ENCODE peak calls at places on chromosomes 5 and 9, in eight cellular contexts. Z, C, L, H, M, T, O and S are unnamed samples.
A peak's percentile ranks its signal among the peaks of the same experiment; 100 is the strongest.

GRCh38 chr5:107119656-107120055 is 551.1 kb downstream of the EFNA5 start:
- DNase-seq in Z (no peak), C (no peak), L (no peak), H (no peak), M (no peak), T (no peak), O (no peak), S (no peak)

GRCh38 chr5:4255441-4255840 is 659.8 kb downstream of the IRX1 start:
- DNase-seq in Z (no peak), C (no peak), L (no peak), H (no peak), M (no peak), T (no peak), O (no peak), S (no peak)

GRCh38 chr9:33676746-33677505 is 118.4 kb upstream of the PRSS3 start:
- DNase-seq in Z (peak; percentile 67), C (no peak), L (peak; percentile 23), H (no peak), M (no peak), T (peak; percentile 63), O (peak; percentile 17), S (no peak)

GRCh38 chr9:24841993-24842392 is 296.3 kb upstream of the IZUMO3 start:
- DNase-seq in Z (no peak), C (no peak), L (no peak), H (no peak), M (no peak), T (no peak), O (no peak), S (no peak)

GRCh38 chr5:150487199-150488061 is 20.5 kb upstream of the NDST1 start:
- DNase-seq in Z (no peak), C (peak; percentile 80), L (peak; percentile 64), H (peak; percentile 56), M (no peak), T (no peak), O (no peak), S (no peak)

GRCh38 chr9:126403451-126403850 is 76.8 kb downstream of the MVB12B start:
- DNase-seq in Z (no peak), C (no peak), L (no peak), H (no peak), M (no peak), T (no peak), O (no peak), S (no peak)

GRCh38 chr9:111599948-111600343 is 499 bp upstream of the PTGR1 start:
- DNase-seq in Z (no peak), C (no peak), L (no peak), H (no peak), M (no peak), T (no peak), O (no peak), S (no peak)

GRCh38 chr5:38258319-38259061 is at the start of gene EGFLAM:
- DNase-seq in Z (peak; percentile 79), C (no peak), L (peak; percentile 17), H (no peak), M (peak; percentile 18), T (peak; percentile 65), O (peak; percentile 9), S (no peak)

GRCh38 chr9:128068656-128069221 is 707 bp downstream of the SLC25A25 start:
- DNase-seq in Z (no peak), C (no peak), L (no peak), H (no peak), M (no peak), T (peak; percentile 71), O (no peak), S (no peak)

GRCh38 chr9:137435980-137436760 is 5.0 kb downstream of the ENTPD8 start:
- DNase-seq in Z (no peak), C (peak; percentile 62), L (peak; percentile 96), H (no peak), M (peak; percentile 89), T (peak; percentile 90), O (peak; percentile 85), S (peak; percentile 30)

GRCh38 chr5:111997308-111998159 is 240.5 kb upstream of the NREP start:
- DNase-seq in Z (no peak), C (no peak), L (peak; percentile 97), H (no peak), M (no peak), T (no peak), O (peak; percentile 100), S (peak; percentile 98)

GRCh38 chr9:109588415-109588814 is 90.3 kb upstream of the PTPN3 start:
- DNase-seq in Z (peak; percentile 46), C (no peak), L (no peak), H (no peak), M (no peak), T (no peak), O (no peak), S (no peak)

GRCh38 chr5:175922192-175922885 is 45.8 kb downstream of the THOC3 start:
- DNase-seq in Z (no peak), C (peak; percentile 41), L (peak; percentile 53), H (no peak), M (no peak), T (no peak), O (peak; percentile 98), S (peak; percentile 77)

GRCh38 chr5:171579162-171579561 is 159.7 kb downstream of the FGF18 start:
- DNase-seq in Z (no peak), C (no peak), L (no peak), H (no peak), M (no peak), T (no peak), O (no peak), S (no peak)

GRCh38 chr5:135195267-135195603 is 161.2 kb upstream of the PITX1 start:
- DNase-seq in Z (no peak), C (no peak), L (no peak), H (no peak), M (no peak), T (no peak), O (peak; percentile 30), S (no peak)

GRCh38 chr5:42423285-42424152 is at the start of gene GHR:
- DNase-seq in Z (peak; percentile 94), C (peak; percentile 72), L (peak; percentile 75), H (peak; percentile 53), M (peak; percentile 77), T (peak; percentile 86), O (peak; percentile 92), S (peak; percentile 75)

GRCh38 chr5:2877520-2877919 is 126.0 kb upstream of the IRX2 start:
- DNase-seq in Z (no peak), C (no peak), L (no peak), H (no peak), M (no peak), T (peak; percentile 3), O (no peak), S (no peak)

GRCh38 chr5:153881687-153882086 is 157.0 kb downstream of the FAM114A2 start:
- DNase-seq in Z (no peak), C (no peak), L (no peak), H (no peak), M (no peak), T (no peak), O (no peak), S (no peak)

GRCh38 chr5:153885166-153885565 is 153.5 kb downstream of the FAM114A2 start:
- DNase-seq in Z (no peak), C (no peak), L (no peak), H (no peak), M (no peak), T (no peak), O (no peak), S (no peak)

GRCh38 chr5:153880094-153880493 is 158.6 kb downstream of the FAM114A2 start:
- DNase-seq in Z (no peak), C (no peak), L (no peak), H (no peak), M (no peak), T (no peak), O (no peak), S (no peak)

GRCh38 chr5:153884266-153884957 is 154.3 kb downstream of the FAM114A2 start:
- DNase-seq in Z (no peak), C (no peak), L (no peak), H (no peak), M (no peak), T (no peak), O (no peak), S (no peak)

GRCh38 chr5:153883829-153884228 is 154.9 kb downstream of the FAM114A2 start:
- DNase-seq in Z (no peak), C (no peak), L (no peak), H (no peak), M (no peak), T (no peak), O (peak; percentile 59), S (no peak)
- TF ChIP-seq CTCF in Z (no peak), C (no peak), L (no peak), H (no peak), M (no peak), T (no peak), O (no peak), S (no peak)

GRCh38 chr9:84339523-84339922 is 1.0 kb downstream of the SLC28A3 start:
- DNase-seq in Z (peak; percentile 23), C (no peak), L (no peak), H (no peak), M (no peak), T (no peak), O (no peak), S (no peak)

GRCh38 chr9:84337252-84337651 is 3.3 kb downstream of the SLC28A3 start:
- DNase-seq in Z (no peak), C (no peak), L (no peak), H (no peak), M (no peak), T (no peak), O (no peak), S (no peak)

GRCh38 chr9:84339951-84340350 is 607 bp downstream of the SLC28A3 start:
- DNase-seq in Z (peak; percentile 40), C (no peak), L (no peak), H (peak; percentile 35), M (peak; percentile 43), T (no peak), O (peak; percentile 22), S (no peak)

GRCh38 chr9:84340535-84340934 is at the start of gene SLC28A3:
- DNase-seq in Z (no peak), C (no peak), L (no peak), H (no peak), M (peak; percentile 28), T (no peak), O (no peak), S (no peak)

GRCh38 chr9:84338792-84339191 is 1.8 kb downstream of the SLC28A3 start:
- DNase-seq in Z (no peak), C (no peak), L (no peak), H (no peak), M (peak; percentile 23), T (no peak), O (no peak), S (no peak)
- TF ChIP-seq CTCF in Z (no peak), C (no peak), L (no peak), H (no peak), M (no peak), T (no peak), O (no peak), S (no peak)

DNA sequence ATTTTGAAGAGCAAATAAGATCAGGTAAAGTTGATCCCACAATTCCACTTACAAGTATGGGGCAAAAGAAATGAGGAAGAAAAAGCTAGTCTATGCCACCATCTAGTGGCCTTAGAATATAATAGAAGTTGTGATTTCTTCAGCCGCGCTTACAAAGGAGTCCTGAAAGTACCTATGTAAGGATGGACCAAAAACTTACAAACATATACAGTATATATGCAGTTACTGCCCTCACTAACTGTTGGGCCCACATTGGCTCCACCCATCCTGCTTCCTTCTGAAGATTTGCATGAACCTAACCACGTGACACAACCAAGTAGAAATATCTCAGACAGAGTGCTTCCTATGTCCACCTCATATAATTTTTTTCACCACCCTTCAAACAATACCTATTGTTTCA is 11.7 kb upstream of the OR13D1 start:
- DNase-seq in Z (peak; percentile 56), C (peak; percentile 57), L (peak; percentile 48), H (peak; percentile 54), M (peak; percentile 13), T (no peak), O (peak; percentile 70), S (peak; percentile 23)
- TF ChIP-seq CTCF in Z (peak; percentile 46), C (peak; percentile 65), L (peak; percentile 71), H (peak; percentile 26), M (peak; percentile 26), T (peak; percentile 37), O (peak; percentile 40), S (peak; percentile 40)

GRCh38 chr9:68678430-68678829 is 26.6 kb upstream of the PIP5K1B start:
- DNase-seq in Z (peak; percentile 53), C (peak; percentile 46), L (no peak), H (peak; percentile 60), M (peak; percentile 20), T (no peak), O (no peak), S (no peak)
- TF ChIP-seq CTCF in Z (peak; percentile 32), C (peak; percentile 68), L (no peak), H (peak; percentile 55), M (no peak), T (peak; percentile 14), O (peak; percentile 11), S (peak; percentile 0)